ENCODE peak calls at places on chromosomes 5 and 9, in seven cellular contexts. D, T, E, B, P, Q and K are unnamed samples.
A peak's percentile ranks its signal among the peaks of the same experiment; 100 is the strongest.

GRCh38 chr9:136248951-136249880 is 3.6 kb upstream of the QSOX2 start:
- DNase-seq in D (no peak), T (no peak), E (no peak), B (no peak), P (no peak), Q (no peak), K (no peak)

GRCh38 chr9:22147818-22148573 is 138.9 kb upstream of the CDKN2B start:
- DNase-seq in D (peak; percentile 96), T (no peak), E (peak; percentile 73), B (no peak), P (no peak), Q (no peak), K (peak; percentile 76)

GRCh38 chr9:95268681-95269080 is 48.8 kb downstream of the FANCC start:
- DNase-seq in D (peak; percentile 33), T (no peak), E (peak; percentile 12), B (no peak), P (no peak), Q (no peak), K (peak; percentile 56)

GRCh38 chr5:175582697-175583096 is 75.2 kb upstream of the HRH2 start:
- DNase-seq in D (no peak), T (no peak), E (no peak), B (no peak), P (no peak), Q (no peak), K (no peak)

GRCh38 chr5:126031989-126032716 is 391.1 kb upstream of the GRAMD2B start:
- DNase-seq in D (peak; percentile 42), T (no peak), E (peak; percentile 2), B (no peak), P (no peak), Q (no peak), K (no peak)

GRCh38 chr5:140109050-140109817 is 4.7 kb upstream of the PURA start:
- DNase-seq in D (peak; percentile 73), T (no peak), E (peak; percentile 50), B (no peak), P (no peak), Q (no peak), K (no peak)

GRCh38 chr5:5062903-5063302 is 77.2 kb upstream of the ADAMTS16 start:
- DNase-seq in D (no peak), T (no peak), E (no peak), B (no peak), P (no peak), Q (no peak), K (no peak)

GRCh38 chr9:96344458-96345180 is 38.9 kb downstream of the SLC35D2 start:
- DNase-seq in D (peak; percentile 92), T (no peak), E (peak; percentile 94), B (peak; percentile 62), P (no peak), Q (peak; percentile 14), K (peak; percentile 96)

GRCh38 chr5:95644351-95645042 is 2.1 kb upstream of the RFESD start:
- DNase-seq in D (peak; percentile 57), T (no peak), E (peak; percentile 57), B (peak; percentile 55), P (no peak), Q (no peak), K (peak; percentile 57)

GRCh38 chr9:129146441-129146933 is 31.6 kb downstream of the IER5L start:
- DNase-seq in D (no peak), T (no peak), E (peak; percentile 77), B (no peak), P (no peak), Q (no peak), K (peak; percentile 29)

GRCh38 chr9:105415344-105415980 is 32.4 kb upstream of the FSD1L start:
- DNase-seq in D (peak; percentile 25), T (peak; percentile 13), E (peak; percentile 34), B (peak; percentile 39), P (peak; percentile 7), Q (no peak), K (peak; percentile 57)

GRCh38 chr9:23772384-23772783 is 53.7 kb downstream of the ELAVL2 start:
- DNase-seq in D (no peak), T (no peak), E (no peak), B (no peak), P (no peak), Q (no peak), K (no peak)

GRCh38 chr5:132498152-132498551 is 7.6 kb upstream of the IRF1 start:
- DNase-seq in D (peak; percentile 42), T (no peak), E (peak; percentile 80), B (peak; percentile 39), P (no peak), Q (no peak), K (peak; percentile 71)

GRCh38 chr5:74367241-74367733 is 273.2 kb downstream of the ENC1 start:
- DNase-seq in D (no peak), T (no peak), E (no peak), B (no peak), P (no peak), Q (no peak), K (no peak)